ENCODE peak calls at places on chromosomes 7 and 10, in eight cellular contexts. E, H, P, W, N, I, G and T are unnamed samples.

GRCh38 chr10:74982634-74982982 is 128.8 kb upstream of the SAMD8 start:
- DNase-seq in E (no peak), H (no peak), P (no peak), W (no peak), N (no peak), I (no peak), G (no peak), T (no peak)

GRCh38 chr7:122260336-122260735 is 44.2 kb downstream of the FEZF1 start:
- DNase-seq in E (no peak), H (no peak), P (peak), W (no peak), N (no peak), I (peak), G (no peak), T (no peak)

GRCh38 chr7:55140981-55141278 is 122.1 kb downstream of the EGFR start:
- DNase-seq in E (no peak), H (no peak), P (no peak), W (no peak), N (no peak), I (no peak), G (no peak), T (peak)

GRCh38 chr10:72274730-72275350 is 1.1 kb downstream of the DDIT4 start:
- DNase-seq in E (peak), H (no peak), P (peak), W (peak), N (peak), I (no peak), G (peak), T (peak)

GRCh38 chr7:98755138-98755898 is 114.5 kb downstream of the TMEM130 start:
- DNase-seq in E (no peak), H (no peak), P (peak), W (no peak), N (peak), I (no peak), G (no peak), T (no peak)

GRCh38 chr10:90321132-90321816 is 536.6 kb downstream of the HTR7 start:
- DNase-seq in E (no peak), H (no peak), P (no peak), W (no peak), N (no peak), I (no peak), G (no peak), T (no peak)

GRCh38 chr7:85489498-85489897 is 302.6 kb upstream of the SEMA3D start:
- DNase-seq in E (no peak), H (no peak), P (no peak), W (no peak), N (no peak), I (no peak), G (no peak), T (no peak)

GRCh38 chr10:63547628-63548356 is 26.6 kb downstream of the REEP3 start:
- DNase-seq in E (no peak), H (no peak), P (no peak), W (no peak), N (no peak), I (no peak), G (no peak), T (no peak)

GRCh38 chr7:76091506-76091905 is 43.6 kb downstream of the MDH2 start:
- DNase-seq in E (no peak), H (no peak), P (no peak), W (no peak), N (no peak), I (no peak), G (no peak), T (no peak)

GRCh38 chr7:31172071-31172470 is 120.0 kb downstream of the ADCYAP1R1 start:
- DNase-seq in E (no peak), H (no peak), P (no peak), W (no peak), N (no peak), I (no peak), G (no peak), T (no peak)

GRCh38 chr10:46327685-46328084 is 40.9 kb downstream of the ANTXRL start:
- DNase-seq in E (no peak), H (no peak), P (no peak), W (no peak), N (no peak), I (no peak), G (no peak), T (no peak)

GRCh38 chr10:71766717-71767419 is 6.5 kb downstream of the VSIR start:
- DNase-seq in E (no peak), H (no peak), P (no peak), W (peak), N (peak), I (no peak), G (no peak), T (no peak)

GRCh38 chr10:123519861-123520260 is 146.3 kb upstream of the GPR26 start:
- DNase-seq in E (no peak), H (no peak), P (no peak), W (no peak), N (no peak), I (no peak), G (no peak), T (no peak)

GRCh38 chr7:50661345-50662058 is 96.3 kb upstream of the DDC start:
- DNase-seq in E (no peak), H (no peak), P (no peak), W (no peak), N (no peak), I (no peak), G (no peak), T (no peak)

GRCh38 chr7:20529260-20529659 is 86.2 kb upstream of the ABCB5 start:
- DNase-seq in E (no peak), H (no peak), P (no peak), W (no peak), N (no peak), I (no peak), G (no peak), T (no peak)

GRCh38 chr7:18384491-18385143 is 110.9 kb upstream of the HDAC9 start:
- DNase-seq in E (no peak), H (no peak), P (peak), W (no peak), N (peak), I (peak), G (no peak), T (no peak)

GRCh38 chr10:100817268-100817839 is 72.0 kb downstream of the PAX2 start:
- DNase-seq in E (no peak), H (no peak), P (no peak), W (no peak), N (peak), I (no peak), G (no peak), T (no peak)

GRCh38 chr7:7491044-7491443 is 44.6 kb downstream of the COL28A1 start:
- DNase-seq in E (no peak), H (no peak), P (no peak), W (no peak), N (no peak), I (no peak), G (no peak), T (no peak)

GRCh38 chr10:126088144-126088543 is 191.8 kb downstream of the FANK1 start:
- DNase-seq in E (no peak), H (no peak), P (no peak), W (no peak), N (peak), I (no peak), G (no peak), T (no peak)

GRCh38 chr10:33418309-33418708 is 83.8 kb upstream of the NRP1 start:
- DNase-seq in E (no peak), H (no peak), P (no peak), W (no peak), N (no peak), I (no peak), G (no peak), T (no peak)

GRCh38 chr7:142925413-142925812 is 8.1 kb downstream of the TRPV5 start:
- DNase-seq in E (no peak), H (no peak), P (no peak), W (no peak), N (peak), I (no peak), G (no peak), T (no peak)

GRCh38 chr7:43758861-43759683 is 592 bp downstream of the BLVRA start:
- DNase-seq in E (no peak), H (peak), P (peak), W (no peak), N (peak), I (no peak), G (peak), T (no peak)

GRCh38 chr7:40095226-40095625 is 39.2 kb downstream of the MPLKIP start:
- DNase-seq in E (no peak), H (no peak), P (no peak), W (no peak), N (no peak), I (no peak), G (no peak), T (no peak)